ENCODE peak calls at places on chromosomes 3 and 15, in four cellular contexts. I is DND-41, Y is epithelial cell of esophagus, N is body of pancreas. L is an unnamed sample.

GRCh38 chr3:196518999-196519737 is 4.0 kb upstream of the SMCO1 start:
- DNase-seq in Y (peak), I (peak), N (peak), L (peak)

GRCh38 chr3:62159693-62160092 is 213.7 kb downstream of the FEZF2 start:
- DNase-seq in Y (no peak), I (no peak), N (peak), L (no peak)

GRCh38 chr15:92667291-92667904 is 11.8 kb upstream of the FAM174B start:
- DNase-seq in I (no peak), Y (no peak), N (no peak), L (no peak)

GRCh38 chr15:74201656-74202420 is 749 bp downstream of the STRA6 start:
- DNase-seq in I (no peak), N (no peak), Y (peak), L (no peak)

GRCh38 chr15:78072080-78072892 is 5.2 kb downstream of the TBC1D2B start:
- DNase-seq in Y (peak), I (no peak), N (no peak), L (no peak)

GRCh38 chr3:123571973-123572365 is 12.9 kb downstream of the HACD2 start:
- DNase-seq in Y (no peak), N (no peak), I (no peak), L (no peak)

GRCh38 chr3:56303508-56303907 is 164.8 kb downstream of the ERC2 start:
- DNase-seq in Y (peak), N (no peak), I (peak), L (peak)

GRCh38 chr3:65226287-65226686 is 538.5 kb upstream of the ADAMTS9 start:
- DNase-seq in I (no peak), Y (no peak), N (no peak), L (no peak)

GRCh38 chr15:62262305-62262941 is 97.3 kb upstream of the C2CD4B start:
- DNase-seq in N (no peak), Y (no peak), I (no peak), L (no peak)

GRCh38 chr3:60393946-60394345 is 857.3 kb downstream of the FHIT start:
- DNase-seq in Y (no peak), N (no peak), I (no peak), L (no peak)

GRCh38 chr15:84911879-84912660 is 27.6 kb downstream of the SLC28A1 start:
- DNase-seq in N (peak), I (no peak), Y (peak), L (no peak)

GRCh38 chr15:74958908-74959642 is 2.5 kb upstream of the RPP25 start:
- DNase-seq in N (no peak), I (no peak), Y (no peak), L (no peak)

GRCh38 chr3:41334426-41334825 is 135.1 kb downstream of the CTNNB1 start:
- DNase-seq in I (no peak), Y (no peak), N (no peak), L (no peak)

GRCh38 chr15:94119215-94119815 is 112.0 kb upstream of the MCTP2 start:
- DNase-seq in N (no peak), Y (no peak), I (peak), L (no peak)

GRCh38 chr15:49085696-49086459 is 39.6 kb upstream of the SECISBP2L start:
- DNase-seq in Y (no peak), I (no peak), N (no peak), L (no peak)

GRCh38 chr3:86147119-86147518 is 843.8 kb downstream of the VGLL3 start:
- DNase-seq in I (no peak), Y (no peak), N (no peak), L (no peak)

GRCh38 chr3:128971421-128971820 is 22.5 kb downstream of the CFAP92 start:
- DNase-seq in Y (no peak), I (no peak), N (no peak), L (no peak)

GRCh38 chr15:64989331-64990167 is at the start of gene SPG21:
- DNase-seq in I (peak), Y (peak), N (peak), L (peak)

GRCh38 chr15:99430881-99431401 is 134.8 kb upstream of the MEF2A start:
- DNase-seq in I (no peak), N (no peak), Y (peak), L (no peak)

GRCh38 chr15:59392299-59392698 is 19.6 kb upstream of the MYO1E start:
- DNase-seq in Y (no peak), N (no peak), I (no peak), L (no peak)

GRCh38 chr3:56364665-56365064 is 103.6 kb downstream of the ERC2 start:
- DNase-seq in N (no peak), I (no peak), Y (no peak), L (no peak)

GRCh38 chr15:67785431-67785830 is 39.9 kb upstream of the SKOR1 start:
- DNase-seq in N (no peak), I (peak), Y (no peak), L (peak)

GRCh38 chr15:48710952-48711495 is 65.5 kb upstream of the FBN1 start:
- DNase-seq in I (no peak), N (no peak), Y (peak), L (no peak)

GRCh38 chr3:132662212-132662611 is 2.1 kb downstream of the UBA5 start:
- DNase-seq in I (no peak), Y (no peak), N (no peak), L (no peak)
- TF ChIP-seq CTCF in I (no peak), Y (no peak), N (no peak), L (no peak)

GRCh38 chr15:28914046-28914445 is 28.3 kb downstream of the APBA2 start:
- DNase-seq in Y (no peak), I (no peak), N (no peak), L (no peak)

GRCh38 chr15:28915935-28916334 is 30.2 kb downstream of the APBA2 start:
- DNase-seq in I (no peak), Y (no peak), N (no peak), L (no peak)

GRCh38 chr15:28914483-28915023 is 28.8 kb downstream of the APBA2 start:
- DNase-seq in I (no peak), N (no peak), Y (no peak), L (no peak)

GRCh38 chr15:28913171-28913765 is 27.5 kb downstream of the APBA2 start:
- DNase-seq in N (no peak), I (no peak), Y (no peak), L (no peak)

GRCh38 chr15:28915041-28915810 is 29.5 kb downstream of the APBA2 start:
- DNase-seq in N (no peak), I (no peak), Y (no peak), L (no peak)
- H3K4me3 ChIP-seq in N (no peak), I (no peak), Y (no peak), L (no peak)

GRCh38 chr15:44029003-44029402 is 166.1 kb downstream of the FRMD5 start:
- DNase-seq in Y (no peak), N (no peak), I (no peak), L (no peak)

GRCh38 chr15:44028349-44028748 is 166.7 kb downstream of the FRMD5 start:
- DNase-seq in I (no peak), N (no peak), Y (peak), L (no peak)

GRCh38 chr15:44023176-44023575 is 171.9 kb downstream of the FRMD5 start:
- DNase-seq in N (no peak), Y (no peak), I (no peak), L (no peak)
- TF ChIP-seq CTCF in N (no peak), Y (no peak), I (no peak), L (no peak)

GRCh38 chr3:71725279-71725991 is at the start of gene EIF4E3:
- DNase-seq in N (peak), Y (peak), I (peak), L (no peak)

GRCh38 chr3:71724584-71725278 is 471 bp downstream of the EIF4E3 start:
- DNase-seq in N (peak), I (peak), Y (peak), L (peak)

GRCh38 chr3:71724171-71724453 is 1.1 kb downstream of the EIF4E3 start:
- DNase-seq in N (no peak), I (no peak), Y (no peak), L (no peak)

GRCh38 chr3:71723452-71724170 is 1.6 kb downstream of the EIF4E3 start:
- DNase-seq in Y (no peak), I (peak), N (no peak), L (peak)

DNA sequence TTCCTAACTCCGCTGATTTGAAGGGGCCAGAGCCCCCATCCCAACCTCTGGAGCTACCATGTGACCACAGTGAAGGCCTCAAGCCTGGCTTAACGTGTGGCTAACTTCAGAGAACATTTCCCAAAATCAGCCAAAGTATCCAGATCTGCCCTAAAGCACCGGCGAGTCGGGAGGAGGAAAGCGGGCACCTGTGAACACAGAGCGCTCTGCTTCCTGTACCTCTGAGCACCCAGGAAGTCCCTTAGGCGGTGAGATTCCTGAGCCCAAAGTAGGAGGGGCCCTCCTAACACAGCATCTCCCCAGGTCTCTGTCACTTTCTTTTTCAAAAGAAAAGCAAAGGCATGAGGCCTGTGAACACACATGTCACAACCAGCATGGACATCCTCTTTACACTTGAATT is 904 bp upstream of the EIF4E3 start:
- DNase-seq in I (peak), Y (no peak), N (no peak), L (no peak)
- H3K4me3 ChIP-seq in I (no peak), Y (no peak), N (no peak), L (no peak)

GRCh38 chr3:186219211-186219638 is 110.3 kb upstream of the ETV5 start:
- DNase-seq in I (no peak), Y (no peak), N (no peak), L (no peak)
- TF ChIP-seq CTCF in I (no peak), Y (no peak), N (no peak), L (no peak)

GRCh38 chr15:69855601-69856000 is 242.1 kb downstream of the TLE3 start:
- DNase-seq in N (no peak), I (no peak), Y (no peak), L (no peak)

GRCh38 chr15:69853572-69853971 is 244.1 kb downstream of the TLE3 start:
- DNase-seq in N (no peak), Y (peak), I (no peak), L (no peak)

GRCh38 chr15:69855172-69855562 is 242.6 kb downstream of the TLE3 start:
- DNase-seq in Y (no peak), I (no peak), N (no peak), L (no peak)

GRCh38 chr15:69852482-69853275 is 245.0 kb downstream of the TLE3 start:
- DNase-seq in I (no peak), N (no peak), Y (no peak), L (no peak)

DNA sequence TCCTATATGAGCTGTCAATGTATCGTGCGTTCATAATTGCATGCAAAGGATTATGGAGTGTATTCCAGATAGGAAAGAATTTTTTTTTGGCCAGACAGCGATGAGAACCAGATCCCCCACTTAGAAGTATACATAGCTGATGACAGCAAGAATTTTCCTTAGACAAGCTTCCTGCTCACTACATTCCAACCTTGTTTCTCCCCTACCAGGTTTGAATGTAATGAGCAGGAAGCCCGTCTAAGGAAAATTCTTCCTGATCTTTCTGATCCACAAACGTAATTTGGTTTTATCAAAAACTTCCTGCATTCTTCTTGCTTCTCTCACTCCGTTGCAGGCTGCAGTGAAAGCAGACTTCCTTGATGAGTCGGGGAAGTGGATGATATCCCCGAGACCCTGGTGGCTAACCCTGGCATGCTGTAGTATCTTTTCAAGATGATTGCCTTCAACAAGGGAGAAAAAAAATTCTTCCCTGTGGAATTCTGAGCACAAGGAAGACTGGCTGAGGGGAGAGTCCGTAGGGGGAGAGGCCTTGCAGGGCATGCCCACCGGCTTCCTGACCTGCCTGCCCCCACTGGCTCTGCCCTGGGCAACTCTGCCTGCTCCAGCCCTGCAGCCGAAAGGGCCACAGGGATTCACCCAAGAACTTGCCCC is 243.1 kb downstream of the TLE3 start:
- DNase-seq in I (no peak), Y (no peak), N (no peak), L (no peak)
- H3K4me3 ChIP-seq in I (no peak), Y (no peak), N (no peak), L (no peak)

GRCh38 chr3:157063926-157064325 is 96.0 kb downstream of the CCNL1 start:
- DNase-seq in N (no peak), Y (no peak), I (no peak), L (no peak)
- TF ChIP-seq CTCF in N (no peak), Y (no peak), I (no peak), L (no peak)

DNA sequence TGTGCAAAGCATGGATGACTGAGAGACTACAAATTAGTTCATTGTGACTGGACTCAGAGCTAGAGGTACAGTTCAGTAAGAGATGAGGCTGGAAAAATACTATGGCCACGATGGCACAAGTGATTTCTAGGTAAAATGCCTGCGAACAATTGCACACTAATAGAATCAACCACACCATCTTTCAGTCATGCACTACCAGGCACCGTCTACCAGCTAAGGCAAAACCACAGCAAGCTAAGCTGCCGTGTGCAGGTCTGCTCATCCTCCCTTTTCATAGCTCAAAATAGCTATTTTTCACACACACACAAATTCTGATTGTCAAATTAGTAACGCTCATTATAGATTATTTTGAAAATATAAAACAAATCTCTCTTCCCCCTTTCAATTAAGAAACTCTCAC is 16.7 kb upstream of the MEX3B start:
- DNase-seq in Y (no peak), N (no peak), I (no peak), L (no peak)
- H3K4me3 ChIP-seq in Y (no peak), N (no peak), I (no peak), L (no peak)

DNA sequence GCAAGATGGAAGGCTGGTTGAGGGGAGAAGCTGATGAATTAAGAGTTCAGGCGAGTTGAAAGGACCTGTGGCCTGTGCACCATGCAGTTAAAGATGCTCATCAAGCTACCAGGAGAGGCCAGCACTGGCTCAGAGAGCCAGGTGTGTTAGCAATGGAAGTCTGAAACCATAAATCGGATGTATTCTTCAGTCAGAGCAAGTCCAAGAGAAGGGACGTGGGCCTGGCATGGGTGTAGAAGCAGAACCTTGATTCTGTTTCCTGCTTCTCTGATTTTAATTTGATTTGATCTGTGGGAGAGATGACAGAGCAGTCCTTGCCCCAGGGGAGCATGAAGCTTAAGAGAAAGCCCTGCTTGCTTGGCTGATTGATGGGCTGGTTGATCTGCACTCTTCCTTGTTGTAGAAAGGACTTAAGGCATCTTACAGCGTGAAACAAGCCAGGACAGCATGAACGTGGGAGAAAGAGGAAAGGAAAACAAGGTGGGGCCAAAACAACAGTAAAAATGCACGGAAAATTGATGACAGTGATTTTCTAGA is 10.9 kb downstream of the TM6SF1 start:
- DNase-seq in Y (no peak), I (no peak), N (no peak), L (no peak)
- TF ChIP-seq CTCF in Y (no peak), I (no peak), N (no peak), L (no peak)